ENCODE peak calls at places on chromosomes 13 and 19, in six cellular contexts. F is endothelial cell of umbilical vein, P is mammary epithelial cell, N is ascending aorta, E is cardiac muscle cell, U is lower leg skin. G is an unnamed sample.

GRCh38 chr19:56333506-56333905 is 18.9 kb upstream of the ZSCAN5A start:
- DNase-seq in F (peak), N (no peak), E (peak), P (peak), U (no peak), G (no peak)

GRCh38 chr13:25247345-25247744 is 39.9 kb downstream of the MTMR6 start:
- DNase-seq in U (no peak), E (no peak), P (no peak), F (no peak), N (no peak), G (no peak)

GRCh38 chr19:35585844-35586243 is at the start of gene PMIS2:
- DNase-seq in U (no peak), P (no peak), E (no peak), F (no peak), N (no peak), G (no peak)

GRCh38 chr13:103188688-103189326 is 122.6 kb upstream of the SLC10A2 start:
- DNase-seq in N (no peak), F (peak), U (no peak), P (peak), E (peak), G (no peak)

GRCh38 chr19:8304841-8305621 is 3.1 kb downstream of the CD320 start:
- DNase-seq in P (no peak), E (no peak), U (peak), N (no peak), F (no peak), G (no peak)

GRCh38 chr19:38730731-38731589 is 13.3 kb downstream of the CAPN12 start:
- DNase-seq in P (no peak), N (no peak), E (no peak), U (peak), F (no peak), G (no peak)

GRCh38 chr19:16457195-16457953 is 14.4 kb downstream of the EPS15L1 start:
- DNase-seq in N (no peak), P (peak), E (peak), U (peak), F (peak), G (no peak)

GRCh38 chr19:7426986-7427385 is 61.8 kb downstream of the PEX11G start:
- DNase-seq in P (no peak), E (no peak), U (no peak), F (no peak), N (no peak), G (no peak)

GRCh38 chr19:40367577-40368434 is 19.3 kb downstream of the PLD3 start:
- DNase-seq in N (no peak), E (peak), F (no peak), P (no peak), U (no peak), G (no peak)

GRCh38 chr19:6963937-6964336 is 57.3 kb downstream of the MBD3L2B start:
- DNase-seq in P (no peak), F (no peak), N (no peak), U (no peak), E (no peak), G (no peak)

GRCh38 chr19:46408611-46409039 is 4.7 kb downstream of the CCDC8 start:
- DNase-seq in N (no peak), U (no peak), F (no peak), E (peak), P (no peak), G (peak)

GRCh38 chr19:40529093-40529954 is 47.3 kb upstream of the SHKBP1 start:
- DNase-seq in F (peak), N (peak), E (peak), U (peak), P (peak), G (peak)

GRCh38 chr19:7506385-7507328 is 9.2 kb upstream of the ZNF358 start:
- DNase-seq in U (peak), F (peak), N (peak), E (peak), P (peak), G (no peak)

GRCh38 chr13:46751811-46752635 is 44.9 kb downstream of the ESD start:
- DNase-seq in U (no peak), N (no peak), F (no peak), E (no peak), P (no peak), G (no peak)

GRCh38 chr19:24073807-24074206 is 13.2 kb upstream of the ZNF254 start:
- DNase-seq in F (no peak), P (peak), E (no peak), N (no peak), U (peak), G (no peak)

GRCh38 chr13:65093352-65093751 is 2136.8 kb downstream of the PCDH9 start:
- DNase-seq in U (no peak), E (no peak), P (no peak), N (no peak), F (no peak), G (no peak)

GRCh38 chr13:76965759-76966421 is 17.6 kb downstream of the ACOD1 start:
- DNase-seq in U (no peak), P (peak), E (no peak), N (no peak), F (peak), G (no peak)

GRCh38 chr13:35014606-35015005 is 72.5 kb downstream of the NBEA start:
- DNase-seq in P (no peak), U (no peak), F (no peak), N (no peak), E (no peak), G (no peak)

GRCh38 chr13:38309397-38309796 is 40.3 kb upstream of the UFM1 start:
- DNase-seq in E (no peak), F (no peak), U (no peak), P (peak), N (no peak), G (no peak)

GRCh38 chr13:24861617-24862362 is 97.8 kb downstream of the RNF17 start:
- DNase-seq in F (no peak), U (no peak), P (no peak), N (no peak), E (no peak), G (no peak)

GRCh38 chr19:49931293-49932040 is 2.2 kb upstream of the NUP62 start:
- DNase-seq in N (no peak), P (no peak), F (no peak), E (no peak), U (no peak), G (no peak)

GRCh38 chr13:26020536-26021290 is 31.1 kb downstream of the SHISA2 start:
- DNase-seq in N (no peak), E (no peak), F (no peak), U (no peak), P (no peak), G (no peak)

GRCh38 chr19:41299755-41300089 is 10.2 kb upstream of the CCDC97 start:
- DNase-seq in F (peak), E (peak), U (peak), N (no peak), P (no peak), G (peak)

GRCh38 chr13:68275758-68276157 is 1045.6 kb upstream of the PCDH9 start:
- DNase-seq in E (no peak), F (no peak), P (no peak), U (no peak), N (no peak), G (no peak)

GRCh38 chr13:68272652-68273051 is 1042.5 kb upstream of the PCDH9 start:
- DNase-seq in P (no peak), F (no peak), U (peak), N (no peak), E (no peak), G (no peak)
- TF ChIP-seq CTCF in P (no peak), F (no peak), U (no peak), N (no peak), E (no peak), G (no peak)

GRCh38 chr13:78875792-78876580 is 217.0 kb upstream of the OBI1 start:
- DNase-seq in F (no peak), N (no peak), U (no peak), P (no peak), E (no peak), G (no peak)
- TF ChIP-seq CTCF in F (no peak), N (no peak), U (no peak), P (peak), E (no peak), G (no peak)

DNA sequence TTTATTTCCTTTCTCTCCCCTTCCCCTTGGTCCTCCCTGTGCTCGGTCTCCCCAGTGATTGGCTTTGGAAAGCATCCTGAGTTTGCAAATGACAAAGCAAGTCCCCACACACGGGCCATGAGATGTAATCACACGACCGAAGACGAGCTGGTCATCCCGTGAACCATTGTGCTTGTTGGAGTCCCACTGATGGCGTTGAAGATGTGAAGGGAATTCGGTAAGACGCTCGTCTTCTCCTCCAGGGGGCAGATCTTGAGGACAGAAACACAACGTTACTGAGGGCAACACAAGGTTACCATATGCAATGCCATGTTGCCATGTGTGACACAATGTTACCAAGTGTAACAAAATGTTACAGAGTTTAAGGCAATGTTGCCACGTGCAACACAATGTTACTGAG is 42.0 kb upstream of the SLC15A1 start:
- DNase-seq in F (no peak), P (no peak), E (no peak), U (peak), N (no peak), G (no peak)
- TF ChIP-seq CTCF in F (no peak), P (no peak), E (no peak), U (no peak), N (no peak), G (no peak)

DNA sequence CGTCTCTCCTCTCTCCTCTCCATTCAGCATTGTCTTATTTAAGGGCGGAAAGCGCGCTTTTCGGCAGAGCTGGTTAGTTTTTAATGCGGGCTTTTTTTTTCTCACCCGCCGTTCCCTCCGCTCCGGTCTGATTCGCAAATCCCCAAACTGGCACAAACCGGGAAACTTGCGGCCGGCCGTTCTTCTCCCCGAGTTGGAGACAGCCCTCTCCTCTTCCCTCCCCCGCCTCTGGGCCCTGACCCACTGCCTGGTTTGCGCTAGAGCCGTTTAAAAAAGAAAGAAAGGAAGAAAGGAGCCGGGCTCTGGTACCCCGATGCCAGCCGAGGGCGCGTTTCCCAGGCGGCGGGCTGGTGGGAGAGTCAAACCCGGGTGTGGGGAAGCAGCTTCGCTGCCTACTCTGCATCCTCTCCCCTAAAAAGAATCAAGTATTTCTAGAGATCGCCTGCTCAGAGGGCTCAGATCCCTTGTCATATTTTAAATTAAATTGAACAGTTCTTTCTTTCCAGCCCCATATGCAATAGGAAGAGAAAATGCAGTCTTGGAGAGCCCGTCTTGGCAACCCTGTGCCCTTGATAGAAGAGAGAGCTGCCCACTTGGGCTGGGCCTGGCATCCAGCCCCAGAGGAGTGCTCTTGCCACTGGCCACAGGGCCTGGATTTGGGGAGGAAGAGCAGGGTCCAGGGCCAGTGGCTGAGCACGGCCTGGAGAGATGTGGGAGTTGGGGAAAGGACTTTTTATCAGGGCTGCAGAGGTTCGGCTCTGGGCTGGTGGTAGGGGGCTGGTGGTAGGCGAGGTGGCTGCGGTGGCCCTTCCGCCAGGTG is 19.0 kb downstream of the NFIX start:
- DNase-seq in E (no peak), U (no peak), N (no peak), P (peak), F (no peak), G (no peak)
- TF ChIP-seq CTCF in E (no peak), U (no peak), N (no peak), P (no peak), F (no peak), G (no peak)

DNA sequence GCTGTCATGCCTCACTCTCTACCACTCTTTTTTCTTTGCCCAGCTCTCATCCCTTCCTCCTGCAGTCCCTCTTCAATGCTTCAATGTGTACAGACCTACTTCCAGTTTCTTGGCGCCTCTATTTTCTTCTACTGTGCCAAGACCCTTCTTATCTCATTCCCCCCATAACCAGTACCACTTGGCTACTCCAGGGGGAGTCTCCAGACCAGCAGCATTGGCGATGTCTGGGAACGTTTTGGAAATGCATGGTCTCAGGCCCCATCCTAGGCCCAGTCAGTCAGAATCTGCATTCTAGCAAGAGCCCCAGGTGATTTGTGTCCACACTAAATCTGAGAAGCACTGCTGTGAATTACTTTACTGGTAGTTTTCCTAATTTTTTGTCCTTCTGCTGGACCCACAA is 198.2 kb downstream of the SLC7A1 start:
- DNase-seq in E (no peak), N (no peak), P (no peak), F (no peak), U (no peak), G (no peak)
- TF ChIP-seq CTCF in E (no peak), N (no peak), P (no peak), F (no peak), U (no peak), G (no peak)

G was measured in omental fat pad.